ENCODE peak calls at places on chromosome 13, in seven cellular contexts. W is astrocyte of the cerebellum, U is progenitor cell of endocrine pancreas, V is upper lobe of left lung, M is lung, B is left ventricle myocardium inferior, T is fibroblast of the aortic adventitia. G is an unnamed sample.
A peak's percentile ranks its signal among the peaks of the same experiment; 100 is the strongest.

GRCh38 chr13:29749401-29750177 is 100.8 kb downstream of the UBL3 start:
- DNase-seq in W (no peak), U (no peak), V (no peak), M (no peak), B (no peak), T (peak; percentile 39), G (no peak)

GRCh38 chr13:107339209-107339608 is 771.3 kb upstream of the ARGLU1 start:
- DNase-seq in W (peak; percentile 2), U (no peak), V (no peak), M (no peak), B (no peak), T (no peak), G (no peak)

GRCh38 chr13:25174304-25174703 is 2.2 kb upstream of the AMER2 start:
- DNase-seq in W (no peak), U (no peak), V (no peak), M (no peak), B (no peak), T (no peak), G (no peak)

GRCh38 chr13:23960566-23961156 is 63.4 kb upstream of the C1QTNF9B start:
- DNase-seq in W (no peak), U (no peak), V (no peak), M (no peak), B (no peak), T (peak; percentile 61), G (no peak)

GRCh38 chr13:53206455-53206854 is 177.8 kb downstream of the OLFM4 start:
- DNase-seq in W (no peak), U (no peak), V (no peak), M (no peak), B (no peak), T (no peak), G (no peak)

GRCh38 chr13:79812070-79812850 is 331.3 kb downstream of the NDFIP2 start:
- DNase-seq in W (no peak), U (no peak), V (no peak), M (no peak), B (no peak), T (no peak), G (no peak)

GRCh38 chr13:78595819-78596700 is 7.3 kb downstream of the POU4F1 start:
- DNase-seq in W (no peak), U (no peak), V (peak; percentile 84), M (no peak), B (no peak), T (no peak), G (no peak)

GRCh38 chr13:74191036-74191809 is 57.0 kb upstream of the KLF12 start:
- DNase-seq in W (no peak), U (no peak), V (no peak), M (no peak), B (no peak), T (no peak), G (no peak)

GRCh38 chr13:113972451-113973217 is 1.2 kb downstream of the C13orf46 start:
- DNase-seq in W (no peak), U (no peak), V (peak; percentile 68), M (no peak), B (no peak), T (no peak), G (peak; percentile 36)

GRCh38 chr13:50797081-50797480 is 46.4 kb downstream of the DLEU7 start:
- DNase-seq in W (no peak), U (no peak), V (no peak), M (no peak), B (no peak), T (peak; percentile 52), G (no peak)

GRCh38 chr13:39840201-39840600 is 184.7 kb downstream of the COG6 start:
- DNase-seq in W (no peak), U (no peak), V (no peak), M (no peak), B (no peak), T (no peak), G (no peak)

GRCh38 chr13:71864094-71864980 is 2.7 kb downstream of the DACH1 start:
- DNase-seq in W (no peak), U (peak; percentile 33), V (peak; percentile 86), M (peak; percentile 59), B (peak; percentile 56), T (no peak), G (peak; percentile 55)

DNA sequence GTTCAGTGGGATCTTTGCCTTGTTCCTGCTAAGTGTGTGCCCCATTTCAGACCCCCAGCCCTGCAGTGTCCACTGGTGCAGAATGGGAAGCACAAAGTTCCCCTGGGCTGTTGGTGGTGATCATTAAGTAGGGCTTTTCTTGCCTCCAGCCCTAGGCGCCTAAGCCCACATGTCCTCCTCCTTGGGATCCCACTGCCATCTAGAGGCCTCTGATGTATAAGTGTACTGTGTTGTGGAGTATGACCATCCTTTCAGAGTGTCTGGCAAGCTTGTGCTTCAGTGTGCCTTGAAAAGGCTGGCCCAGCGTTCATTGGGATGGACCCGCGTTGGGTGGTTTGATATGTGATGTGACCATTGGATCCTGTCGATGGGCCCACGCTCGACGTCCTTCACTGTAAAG is 71.2 kb downstream of the WASF3 start:
- DNase-seq in W (no peak), U (no peak), V (no peak), M (no peak), B (no peak), T (peak; percentile 51), G (no peak)
- TF ChIP-seq CTCF in W (no peak), U (no peak), V (no peak), M (no peak), B (no peak), T (peak; percentile 42), G (no peak)

DNA sequence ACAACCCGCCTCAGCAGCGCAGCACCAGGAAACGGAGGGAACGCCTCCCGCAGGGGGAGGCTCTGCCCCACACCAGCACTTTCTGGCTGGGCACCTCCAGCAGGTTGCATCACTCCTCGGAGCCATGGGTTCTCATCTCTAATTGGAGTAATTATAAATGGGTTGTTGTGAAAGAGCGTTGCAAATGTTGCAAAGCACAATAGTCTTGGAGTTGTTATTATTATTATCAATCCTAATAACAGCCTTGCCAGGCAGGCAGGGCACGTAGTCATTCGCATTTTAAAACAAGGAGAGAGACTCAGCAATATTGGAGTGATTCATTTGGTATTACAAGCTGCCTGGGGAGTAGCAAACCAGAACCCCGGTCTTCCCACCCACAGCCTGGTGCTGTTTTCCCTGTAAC is 108.6 kb upstream of the GJB6 start:
- DNase-seq in W (no peak), U (no peak), V (peak; percentile 49), M (peak; percentile 40), B (no peak), T (peak; percentile 39), G (no peak)
- TF ChIP-seq CTCF in W (no peak), U (no peak), V (no peak), M (no peak), B (no peak), T (no peak), G (no peak)

GRCh38 chr13:110922506-110922905 is 7.6 kb upstream of the ANKRD10 start:
- DNase-seq in W (no peak), U (no peak), V (no peak), M (no peak), B (no peak), T (no peak), G (no peak)

GRCh38 chr13:110923086-110923485 is 8.2 kb upstream of the ANKRD10 start:
- DNase-seq in W (no peak), U (no peak), V (no peak), M (no peak), B (no peak), T (no peak), G (no peak)

GRCh38 chr13:110921209-110921608 is 6.3 kb upstream of the ANKRD10 start:
- DNase-seq in W (no peak), U (no peak), V (peak; percentile 54), M (no peak), B (no peak), T (no peak), G (no peak)

GRCh38 chr13:110921695-110922094 is 6.8 kb upstream of the ANKRD10 start:
- DNase-seq in W (no peak), U (no peak), V (no peak), M (no peak), B (no peak), T (no peak), G (no peak)

DNA sequence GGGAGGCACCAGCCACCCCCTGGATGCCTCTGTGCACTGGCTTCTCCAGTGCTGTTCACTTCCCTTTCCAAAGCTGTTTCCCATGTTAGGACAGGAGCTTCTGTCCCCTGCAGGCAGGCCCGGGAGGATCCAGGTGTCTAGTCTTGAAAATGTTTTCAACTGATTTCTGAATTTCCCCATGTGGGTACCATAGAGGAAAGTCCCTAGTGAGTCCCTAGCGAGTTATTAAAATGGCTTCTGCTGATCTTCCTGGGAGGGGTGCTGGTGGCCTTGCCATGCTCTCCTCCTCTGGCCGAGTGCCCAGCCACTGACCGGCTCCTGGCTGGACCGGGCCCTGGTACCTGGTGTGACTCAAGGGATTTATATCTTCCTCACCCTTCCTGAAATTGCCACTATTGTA is 5.2 kb upstream of the ANKRD10 start:
- DNase-seq in W (no peak), U (no peak), V (peak; percentile 46), M (no peak), B (peak; percentile 41), T (no peak), G (no peak)
- TF ChIP-seq CTCF in W (no peak), U (no peak), V (no peak), M (no peak), B (peak; percentile 7), T (no peak), G (no peak)

GRCh38 chr13:101648766-101649489 is 196.5 kb downstream of the ITGBL1 start:
- DNase-seq in W (no peak), U (no peak), V (no peak), M (no peak), B (no peak), T (no peak), G (no peak)
- TF ChIP-seq CTCF in W (no peak), U (no peak), V (no peak), M (no peak), B (no peak), T (no peak), G (no peak)